ENCODE peak calls at places on chromosomes 4 and X, in six cellular contexts. One of them, this sample, is unnamed.

GRCh38 chrX:150848914-150849365 is 49.5 kb downstream of the CD99L2 start:
- DNase-seq in endothelial cell: no peak
- DNase-seq in activated naive CD4-positive, alpha-beta T cell treated with anti-CD3 and anti-CD28 coated beads for 36 hours: peak
- DNase-seq in Caki2: no peak
- DNase-seq in GM06990: no peak
- DNase-seq in upper lobe of right lung: peak
- DNase-seq in this sample: no peak

GRCh38 chrX:13432376-13432775 is 112.5 kb upstream of the ATXN3L start:
- DNase-seq in activated naive CD4-positive, alpha-beta T cell treated with anti-CD3 and anti-CD28 coated beads for 36 hours: no peak
- DNase-seq in endothelial cell: no peak
- DNase-seq in GM06990: no peak
- DNase-seq in upper lobe of right lung: no peak
- DNase-seq in Caki2: peak
- DNase-seq in this sample: no peak

GRCh38 chrX:32289356-32289755 is 922.0 kb downstream of the DMD start:
- DNase-seq in activated naive CD4-positive, alpha-beta T cell treated with anti-CD3 and anti-CD28 coated beads for 36 hours: no peak
- DNase-seq in endothelial cell: no peak
- DNase-seq in Caki2: no peak
- DNase-seq in upper lobe of right lung: no peak
- DNase-seq in GM06990: no peak
- DNase-seq in this sample: no peak

GRCh38 chr4:174808119-174808518 is 20.9 kb downstream of the GLRA3 start:
- DNase-seq in upper lobe of right lung: no peak
- DNase-seq in activated naive CD4-positive, alpha-beta T cell treated with anti-CD3 and anti-CD28 coated beads for 36 hours: no peak
- DNase-seq in Caki2: no peak
- DNase-seq in endothelial cell: no peak
- DNase-seq in GM06990: no peak
- DNase-seq in this sample: no peak

GRCh38 chr4:184310171-184310567 is 92.5 kb upstream of the ENPP6 start:
- DNase-seq in GM06990: peak
- DNase-seq in upper lobe of right lung: no peak
- DNase-seq in endothelial cell: no peak
- DNase-seq in Caki2: no peak
- DNase-seq in activated naive CD4-positive, alpha-beta T cell treated with anti-CD3 and anti-CD28 coated beads for 36 hours: peak
- DNase-seq in this sample: peak

GRCh38 chr4:108833041-108833440 is 70.2 kb upstream of the ETNPPL start:
- DNase-seq in upper lobe of right lung: no peak
- DNase-seq in Caki2: no peak
- DNase-seq in endothelial cell: no peak
- DNase-seq in activated naive CD4-positive, alpha-beta T cell treated with anti-CD3 and anti-CD28 coated beads for 36 hours: no peak
- DNase-seq in GM06990: no peak
- DNase-seq in this sample: no peak

GRCh38 chrX:113512700-113513395 is 672.2 kb upstream of the AMOT start:
- DNase-seq in GM06990: no peak
- DNase-seq in upper lobe of right lung: no peak
- DNase-seq in activated naive CD4-positive, alpha-beta T cell treated with anti-CD3 and anti-CD28 coated beads for 36 hours: no peak
- DNase-seq in endothelial cell: no peak
- DNase-seq in Caki2: peak
- DNase-seq in this sample: no peak

GRCh38 chr4:41164405-41164804 is 49.9 kb downstream of the APBB2 start:
- DNase-seq in upper lobe of right lung: no peak
- DNase-seq in GM06990: no peak
- DNase-seq in endothelial cell: no peak
- DNase-seq in Caki2: no peak
- DNase-seq in activated naive CD4-positive, alpha-beta T cell treated with anti-CD3 and anti-CD28 coated beads for 36 hours: no peak
- DNase-seq in this sample: no peak

GRCh38 chr4:2330119-2331042 is 68.5 kb upstream of the MXD4 start:
- DNase-seq in activated naive CD4-positive, alpha-beta T cell treated with anti-CD3 and anti-CD28 coated beads for 36 hours: no peak
- DNase-seq in upper lobe of right lung: no peak
- DNase-seq in endothelial cell: no peak
- DNase-seq in GM06990: no peak
- DNase-seq in Caki2: peak
- DNase-seq in this sample: no peak

GRCh38 chr4:80694178-80694577 is 336.3 kb upstream of the BMP3 start:
- DNase-seq in endothelial cell: no peak
- DNase-seq in GM06990: no peak
- DNase-seq in upper lobe of right lung: no peak
- DNase-seq in Caki2: no peak
- DNase-seq in activated naive CD4-positive, alpha-beta T cell treated with anti-CD3 and anti-CD28 coated beads for 36 hours: no peak
- DNase-seq in this sample: no peak

GRCh38 chr4:74023709-74024108 is 14.8 kb downstream of the CXCL3 start:
- DNase-seq in endothelial cell: no peak
- DNase-seq in GM06990: no peak
- DNase-seq in upper lobe of right lung: no peak
- DNase-seq in activated naive CD4-positive, alpha-beta T cell treated with anti-CD3 and anti-CD28 coated beads for 36 hours: no peak
- DNase-seq in Caki2: no peak
- DNase-seq in this sample: no peak

GRCh38 chr4:12926189-12927066 is 557.7 kb downstream of the RAB28 start:
- DNase-seq in Caki2: no peak
- DNase-seq in activated naive CD4-positive, alpha-beta T cell treated with anti-CD3 and anti-CD28 coated beads for 36 hours: no peak
- DNase-seq in GM06990: no peak
- DNase-seq in upper lobe of right lung: no peak
- DNase-seq in endothelial cell: no peak
- DNase-seq in this sample: no peak

GRCh38 chrX:70044541-70045245 is 5.0 kb downstream of the AWAT2 start:
- DNase-seq in upper lobe of right lung: no peak
- DNase-seq in activated naive CD4-positive, alpha-beta T cell treated with anti-CD3 and anti-CD28 coated beads for 36 hours: no peak
- DNase-seq in endothelial cell: no peak
- DNase-seq in Caki2: no peak
- DNase-seq in GM06990: no peak
- DNase-seq in this sample: no peak

GRCh38 chrX:119996069-119996468 is 52.5 kb upstream of the NKAP start:
- DNase-seq in upper lobe of right lung: no peak
- DNase-seq in GM06990: no peak
- DNase-seq in Caki2: no peak
- DNase-seq in endothelial cell: no peak
- DNase-seq in activated naive CD4-positive, alpha-beta T cell treated with anti-CD3 and anti-CD28 coated beads for 36 hours: no peak
- DNase-seq in this sample: no peak

GRCh38 chrX:3440981-3441380 is 94.5 kb upstream of the MXRA5 start:
- DNase-seq in Caki2: no peak
- DNase-seq in activated naive CD4-positive, alpha-beta T cell treated with anti-CD3 and anti-CD28 coated beads for 36 hours: no peak
- DNase-seq in GM06990: no peak
- DNase-seq in upper lobe of right lung: no peak
- DNase-seq in endothelial cell: no peak
- DNase-seq in this sample: no peak

GRCh38 chr4:188138227-188138626 is 1.0 kb upstream of the TRIML1 start:
- DNase-seq in GM06990: no peak
- DNase-seq in endothelial cell: no peak
- DNase-seq in activated naive CD4-positive, alpha-beta T cell treated with anti-CD3 and anti-CD28 coated beads for 36 hours: no peak
- DNase-seq in upper lobe of right lung: no peak
- DNase-seq in Caki2: no peak
- DNase-seq in this sample: no peak

GRCh38 chr4:86521373-86521969 is 72.6 kb upstream of the PTPN13 start:
- DNase-seq in GM06990: no peak
- DNase-seq in activated naive CD4-positive, alpha-beta T cell treated with anti-CD3 and anti-CD28 coated beads for 36 hours: no peak
- DNase-seq in Caki2: no peak
- DNase-seq in upper lobe of right lung: no peak
- DNase-seq in endothelial cell: no peak
- DNase-seq in this sample: no peak

GRCh38 chr4:111839186-111839585 is 306.1 kb upstream of the FAM241A start:
- DNase-seq in GM06990: no peak
- DNase-seq in upper lobe of right lung: no peak
- DNase-seq in Caki2: no peak
- DNase-seq in endothelial cell: no peak
- DNase-seq in activated naive CD4-positive, alpha-beta T cell treated with anti-CD3 and anti-CD28 coated beads for 36 hours: no peak
- DNase-seq in this sample: no peak

This sample was measured in GM13976.